ENCODE peak calls at places on chromosomes 6 and 20, in seven cellular contexts. B is progenitor cell of endocrine pancreas; J is AG04450; I is GM13976; L is heart left ventricle; O is AG09319; F is CD4-positive, alpha-beta T cell. U is an unnamed sample.

GRCh38 chr6:167680605-167681149 is 146.0 kb upstream of the AFDN start:
- DNase-seq in F (no peak), B (no peak), J (no peak), O (no peak), I (no peak), L (no peak), U (no peak)

GRCh38 chr6:17361013-17361412 is 32.4 kb upstream of the CAP2 start:
- DNase-seq in O (no peak), I (no peak), B (no peak), L (no peak), J (no peak), F (no peak), U (no peak)

GRCh38 chr20:35144694-35145093 is 2.4 kb downstream of the EDEM2 start:
- DNase-seq in J (no peak), I (peak), B (no peak), L (no peak), O (no peak), F (no peak), U (no peak)

GRCh38 chr20:29740951-29741593 is 1516.4 kb upstream of the DEFB115 start:
- DNase-seq in I (peak), L (no peak), F (no peak), O (no peak), B (no peak), J (no peak), U (no peak)

GRCh38 chr6:105598264-105598663 is 195.4 kb upstream of the PREP start:
- DNase-seq in F (no peak), B (no peak), L (no peak), O (no peak), I (no peak), J (no peak), U (no peak)

GRCh38 chr6:84314377-84314898 is 87.0 kb upstream of the CEP162 start:
- DNase-seq in B (no peak), O (no peak), J (no peak), F (no peak), I (peak), L (no peak), U (no peak)

GRCh38 chr6:107630341-107630995 is 140.6 kb downstream of the SOBP start:
- DNase-seq in J (no peak), F (no peak), I (no peak), O (no peak), L (no peak), B (no peak), U (no peak)

GRCh38 chr6:37698264-37699137 is 818 bp upstream of the MDGA1 start:
- DNase-seq in O (no peak), J (no peak), L (no peak), B (peak), F (peak), I (peak), U (peak)

GRCh38 chr20:37223053-37223452 is 38.6 kb downstream of the GHRH start:
- DNase-seq in O (peak), I (peak), F (no peak), J (peak), L (no peak), B (no peak), U (no peak)

GRCh38 chr6:144931172-144932035 is 646.3 kb downstream of the UTRN start:
- DNase-seq in J (no peak), B (no peak), O (no peak), I (peak), F (no peak), L (no peak), U (no peak)

GRCh38 chr6:141402489-141402888 is 730.2 kb upstream of the GJE1 start:
- DNase-seq in J (no peak), O (no peak), I (no peak), F (no peak), L (no peak), B (no peak), U (no peak)

GRCh38 chr6:24807584-24807983 is 8.9 kb upstream of the ARMH2 start:
- DNase-seq in B (no peak), J (no peak), L (no peak), O (no peak), I (no peak), F (no peak), U (no peak)

GRCh38 chr20:22379472-22379871 is 204.9 kb downstream of the FOXA2 start:
- DNase-seq in O (no peak), I (no peak), J (no peak), F (no peak), L (no peak), B (no peak), U (no peak)

GRCh38 chr6:56507517-56507916 is 135.2 kb downstream of the DST start:
- DNase-seq in J (no peak), B (no peak), L (peak), O (no peak), I (no peak), F (no peak), U (no peak)

GRCh38 chr20:17896771-17897369 is 71.7 kb downstream of the SNX5 start:
- DNase-seq in J (no peak), F (no peak), O (no peak), L (no peak), I (no peak), B (no peak), U (no peak)

GRCh38 chr6:156791261-156791850 is 14.2 kb downstream of the ARID1B start:
- DNase-seq in J (no peak), B (no peak), I (no peak), O (no peak), F (no peak), L (no peak), U (no peak)

GRCh38 chr6:29850011-29850553 is 22.5 kb downstream of the HLA-G start:
- DNase-seq in L (peak), B (no peak), F (no peak), O (no peak), J (no peak), I (no peak), U (no peak)

GRCh38 chr20:62370115-62370806 is 3.1 kb upstream of the LAMA5 start:
- DNase-seq in O (no peak), B (no peak), I (peak), L (no peak), F (no peak), J (no peak), U (no peak)

GRCh38 chr6:117676577-117677218 is 1.4 kb downstream of the NUS1 start:
- DNase-seq in L (no peak), B (no peak), I (no peak), J (no peak), O (no peak), F (no peak), U (no peak)

GRCh38 chr6:170026272-170027110 is 264.4 kb downstream of the DLL1 start:
- DNase-seq in F (no peak), O (no peak), I (no peak), J (no peak), B (no peak), L (no peak), U (no peak)

GRCh38 chr6:114323784-114324183 is 19.0 kb downstream of the HS3ST5 start:
- DNase-seq in J (no peak), L (no peak), B (no peak), O (no peak), F (no peak), I (no peak), U (no peak)

GRCh38 chr6:4928426-4928825 is 75.4 kb downstream of the RPP40 start:
- DNase-seq in J (no peak), O (no peak), B (no peak), I (no peak), L (no peak), F (no peak), U (no peak)

GRCh38 chr6:43687437-43688347 is at the start of gene MRPS18A:
- DNase-seq in F (peak), I (peak), L (peak), J (no peak), B (peak), O (peak), U (peak)

GRCh38 chr20:11585752-11586352 is 331.8 kb upstream of the BTBD3 start:
- DNase-seq in F (no peak), O (no peak), B (no peak), L (no peak), I (no peak), J (no peak), U (no peak)

GRCh38 chr6:93784794-93785757 is 365.7 kb upstream of the EPHA7 start:
- DNase-seq in J (no peak), I (no peak), B (no peak), F (no peak), L (peak), O (no peak), U (no peak)

GRCh38 chr6:158554611-158555361 is 5.1 kb upstream of the TMEM181 start:
- DNase-seq in I (no peak), L (no peak), F (no peak), J (no peak), B (no peak), O (no peak), U (no peak)

GRCh38 chr6:42704251-42704936 is 18.0 kb downstream of the PRPH2 start:
- DNase-seq in O (no peak), L (peak), I (no peak), B (no peak), F (no peak), J (no peak), U (no peak)

GRCh38 chr6:154414021-154414813 is 57.6 kb upstream of the IPCEF1 start:
- DNase-seq in J (peak), O (no peak), L (no peak), B (no peak), F (no peak), I (no peak), U (no peak)

GRCh38 chr6:64497634-64498033 is 862.0 kb downstream of the PHF3 start:
- DNase-seq in F (no peak), I (no peak), O (no peak), L (no peak), B (no peak), J (no peak), U (no peak)

GRCh38 chr6:73394577-73395354 is at the start of gene DDX43:
- DNase-seq in O (peak), B (no peak), L (peak), J (no peak), F (peak), I (no peak), U (peak)

GRCh38 chr20:46704714-46705377 is 4.6 kb upstream of the SLC2A10 start:
- DNase-seq in F (no peak), L (no peak), J (no peak), O (no peak), B (no peak), I (no peak), U (no peak)

DNA sequence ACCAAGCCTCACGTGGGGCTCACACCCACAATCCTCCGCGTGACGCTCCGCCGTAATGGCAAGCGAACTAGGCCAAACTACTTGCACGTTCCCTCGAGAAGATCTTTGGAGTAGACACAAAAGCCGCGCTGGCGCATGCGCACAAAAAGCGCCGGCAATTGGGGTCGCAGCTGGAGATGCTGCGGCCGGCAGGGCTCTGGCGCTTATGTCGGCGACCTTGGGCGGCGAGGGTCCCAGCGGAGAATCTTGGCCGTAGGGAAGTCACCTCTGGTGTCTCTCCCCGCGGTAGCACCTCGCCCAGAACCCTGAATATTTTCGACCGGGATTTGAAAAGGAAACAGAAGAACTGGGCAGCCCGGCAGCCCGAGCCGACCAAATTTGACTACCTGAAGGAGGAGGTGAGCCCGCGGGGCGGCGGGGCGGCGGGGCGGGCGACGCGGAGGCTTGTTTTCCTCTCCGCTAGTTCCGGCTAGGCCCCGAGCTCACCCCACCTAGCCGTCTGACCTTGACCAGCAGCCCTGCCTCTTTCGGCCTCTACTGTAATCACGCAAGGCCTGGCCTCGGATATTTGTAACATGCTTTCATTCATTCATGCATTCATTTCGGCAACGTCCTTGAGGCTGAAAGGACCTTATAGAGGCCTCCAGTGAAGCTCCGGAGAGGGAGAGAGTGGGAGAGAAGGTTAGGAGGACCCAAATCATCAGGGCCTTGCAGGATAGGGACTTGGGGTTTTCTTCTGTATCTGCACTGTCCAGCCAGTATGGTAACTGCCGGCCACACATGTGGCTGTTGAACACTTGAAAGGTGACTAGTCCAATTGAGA is at the start of the genes ESF1 and NDUFAF5:
- DNase-seq in F (peak), B (peak), J (peak), I (peak), O (peak), L (peak), U (peak)
- TF ChIP-seq CTCF in F (no peak), B (peak), J (no peak), I (no peak), O (no peak), L (no peak), U (no peak)

GRCh38 chr6:146891615-146892265 is 293.0 kb downstream of the ADGB start:
- DNase-seq in F (no peak), I (no peak), O (no peak), B (no peak), L (no peak), J (no peak), U (no peak)

GRCh38 chr6:146889303-146889702 is 290.5 kb downstream of the ADGB start:
- DNase-seq in I (no peak), J (no peak), L (no peak), O (no peak), B (no peak), F (no peak), U (no peak)

GRCh38 chr6:146890172-146890571 is 291.4 kb downstream of the ADGB start:
- DNase-seq in I (no peak), J (no peak), O (no peak), F (no peak), B (no peak), L (no peak), U (no peak)

GRCh38 chr6:146892283-146892612 is 293.5 kb downstream of the ADGB start:
- DNase-seq in I (no peak), J (no peak), O (no peak), F (no peak), B (no peak), L (no peak), U (no peak)

GRCh38 chr6:146890644-146891434 is 292.1 kb downstream of the ADGB start:
- DNase-seq in F (no peak), O (no peak), I (no peak), B (no peak), L (no peak), J (no peak), U (no peak)
- TF ChIP-seq CTCF in F (no peak), O (peak), I (no peak), B (no peak), L (no peak), J (peak), U (no peak)

GRCh38 chr20:63955281-63955845 is 853 bp downstream of the UCKL1 start:
- DNase-seq in O (no peak), B (no peak), I (peak), J (no peak), L (no peak), F (peak), U (no peak)

GRCh38 chr20:63956664-63957003 is 418 bp upstream of the UCKL1 start:
- DNase-seq in F (no peak), B (no peak), O (no peak), L (no peak), J (no peak), I (no peak), U (no peak)

GRCh38 chr20:63957004-63957689 is 931 bp upstream of the UCKL1 start:
- DNase-seq in I (peak), F (peak), B (peak), J (no peak), L (peak), O (no peak), U (peak)

GRCh38 chr20:63957690-63958441 is 1.6 kb upstream of the UCKL1 start:
- DNase-seq in B (no peak), J (no peak), I (no peak), F (no peak), O (no peak), L (peak), U (no peak)

GRCh38 chr20:63955846-63956663 is at the start of gene UCKL1:
- DNase-seq in B (peak), F (peak), I (peak), L (peak), O (peak), J (peak), U (peak)
- TF ChIP-seq CTCF in B (peak), F (no peak), I (no peak), L (no peak), O (no peak), J (no peak), U (no peak)

GRCh38 chr6:35412102-35412501 is 40.0 kb upstream of the FANCE start:
- DNase-seq in J (no peak), F (no peak), B (no peak), L (no peak), O (no peak), I (no peak), U (no peak)

GRCh38 chr6:35419431-35419830 is 32.7 kb upstream of the FANCE start:
- DNase-seq in O (peak), B (no peak), J (peak), I (no peak), L (no peak), F (no peak), U (no peak)

GRCh38 chr6:35413911-35414310 is 38.2 kb upstream of the FANCE start:
- DNase-seq in J (no peak), F (no peak), I (no peak), L (no peak), O (no peak), B (no peak), U (no peak)

GRCh38 chr6:35417979-35418661 is 34.0 kb upstream of the FANCE start:
- DNase-seq in J (no peak), O (no peak), F (no peak), B (no peak), L (no peak), I (no peak), U (no peak)

DNA sequence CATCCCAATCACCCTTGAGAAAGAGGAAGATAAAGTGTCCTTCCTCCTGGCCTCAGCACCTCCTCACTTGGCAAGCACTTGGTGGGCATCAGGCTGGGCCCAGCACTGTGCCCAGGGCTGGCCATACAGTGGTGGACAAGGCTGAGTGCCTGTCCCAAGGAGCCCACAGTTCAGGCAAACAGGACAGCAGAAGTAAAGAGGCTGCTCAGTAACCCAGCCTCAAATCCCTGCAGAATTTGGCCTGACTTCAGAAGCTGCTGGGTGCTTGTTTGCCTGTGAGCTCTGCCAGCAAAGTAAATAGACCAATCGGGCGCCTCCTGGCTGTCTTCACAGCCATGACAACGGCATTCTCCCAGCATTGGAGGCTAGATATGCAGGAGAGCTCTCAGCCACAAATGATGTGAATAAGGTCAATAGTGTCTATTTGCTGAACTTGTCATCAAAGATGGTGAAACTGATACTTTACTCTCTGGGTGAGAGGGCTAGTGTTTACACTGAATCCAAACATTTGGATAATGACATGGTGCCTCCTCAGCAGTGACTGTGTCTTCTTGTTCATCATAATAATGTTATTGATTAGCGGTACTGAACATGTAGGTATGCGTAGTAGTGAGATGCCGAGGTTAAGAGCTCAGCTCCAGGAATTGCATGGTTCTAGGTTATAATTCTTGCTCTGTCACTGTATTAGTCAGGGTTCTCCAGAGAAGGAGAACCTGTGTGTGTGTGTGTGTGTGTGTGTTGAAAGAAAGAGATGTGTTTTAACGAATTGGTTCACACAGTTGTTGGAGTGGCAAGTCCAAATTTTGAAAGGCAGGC is 36.9 kb upstream of the FANCE start:
- DNase-seq in J (peak), B (no peak), O (peak), L (peak), I (no peak), F (peak), U (no peak)
- TF ChIP-seq CTCF in J (peak), B (peak), O (peak), L (peak), I (no peak), F (peak), U (no peak)

DNA sequence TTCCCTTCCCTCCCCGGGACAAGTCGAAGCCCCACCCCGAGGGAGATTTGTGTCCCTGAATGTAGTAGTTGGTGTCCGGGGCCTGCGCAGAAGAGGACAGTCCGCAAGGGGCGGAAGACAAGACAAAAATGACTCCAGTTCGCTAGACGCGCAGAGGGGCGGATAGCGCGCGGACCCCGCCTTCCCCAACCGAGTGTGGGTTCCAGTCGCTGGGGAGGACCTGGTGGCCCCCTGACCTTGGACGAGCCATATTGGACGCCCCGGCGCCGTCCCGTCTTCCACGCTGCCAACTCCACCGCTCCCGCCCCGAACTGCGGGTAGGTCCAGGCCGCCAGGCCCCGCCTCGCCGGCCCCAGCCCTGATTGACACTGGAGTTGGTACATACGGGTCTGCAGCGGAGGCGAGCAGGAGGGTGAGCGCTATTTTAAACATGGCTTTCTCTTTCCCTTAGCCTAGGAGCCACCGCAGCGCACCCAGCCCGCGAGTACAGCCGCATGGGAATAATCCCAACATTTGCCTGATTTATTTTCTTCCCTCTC is 802 bp downstream of the HMGN3 start:
- DNase-seq in F (peak), O (peak), L (peak), J (peak), B (peak), I (peak), U (peak)
- TF ChIP-seq CTCF in F (peak), O (peak), L (peak), J (peak), B (peak), I (peak), U (no peak)

GRCh38 chr6:3165631-3166534 is 8.5 kb upstream of the TUBB2A start:
- DNase-seq in F (no peak), O (no peak), I (no peak), B (no peak), L (no peak), J (no peak), U (no peak)

GRCh38 chr6:3162565-3163247 is 5.4 kb upstream of the TUBB2A start:
- DNase-seq in I (peak), B (peak), J (no peak), F (peak), O (no peak), L (peak), U (peak)

GRCh38 chr6:3164388-3164787 is 7.0 kb upstream of the TUBB2A start:
- DNase-seq in O (no peak), I (no peak), L (no peak), B (no peak), J (no peak), F (no peak), U (no peak)

GRCh38 chr6:3162067-3162497 is 4.7 kb upstream of the TUBB2A start:
- DNase-seq in B (no peak), F (no peak), L (no peak), I (no peak), J (no peak), O (no peak), U (no peak)

GRCh38 chr6:3163248-3163594 is 5.9 kb upstream of the TUBB2A start:
- DNase-seq in O (no peak), I (no peak), B (no peak), J (no peak), L (no peak), F (no peak), U (no peak)
- TF ChIP-seq CTCF in O (no peak), I (no peak), B (peak), J (no peak), L (no peak), F (no peak), U (no peak)